ENCODE peak calls at places on chromosomes 13 and 19, in four cellular contexts. One of them, this sample, is unnamed.

GRCh38 chr19:6011206-6011605 is 33.3 kb upstream of the RANBP3 start:
- DNase-seq in ascending aorta: no peak
- DNase-seq in GM13977: no peak
- DNase-seq in bronchial epithelial cell: no peak
- DNase-seq in this sample: no peak

GRCh38 chr19:16824658-16825311 is 4.4 kb upstream of the SIN3B start:
- DNase-seq in ascending aorta: no peak
- DNase-seq in GM13977: no peak
- DNase-seq in bronchial epithelial cell: peak
- DNase-seq in this sample: no peak

GRCh38 chr19:53945441-53945840 is 17.3 kb upstream of the CACNG8 start:
- DNase-seq in ascending aorta: no peak
- DNase-seq in GM13977: no peak
- DNase-seq in bronchial epithelial cell: no peak
- DNase-seq in this sample: no peak

GRCh38 chr13:59666504-59666903 is 497.2 kb downstream of the DIAPH3 start:
- DNase-seq in ascending aorta: no peak
- DNase-seq in GM13977: no peak
- DNase-seq in bronchial epithelial cell: no peak
- DNase-seq in this sample: no peak

GRCh38 chr13:113722921-113723320 is 36.1 kb upstream of the TMEM255B start:
- DNase-seq in ascending aorta: no peak
- DNase-seq in GM13977: no peak
- DNase-seq in bronchial epithelial cell: no peak
- DNase-seq in this sample: no peak

GRCh38 chr19:34474233-34474989 is 7.1 kb upstream of the WTIP start:
- DNase-seq in ascending aorta: no peak
- DNase-seq in GM13977: no peak
- DNase-seq in bronchial epithelial cell: no peak
- DNase-seq in this sample: no peak

GRCh38 chr13:110978390-110978789 is 63.5 kb upstream of the ANKRD10 start:
- DNase-seq in ascending aorta: no peak
- DNase-seq in GM13977: no peak
- DNase-seq in bronchial epithelial cell: no peak
- DNase-seq in this sample: no peak

GRCh38 chr19:12567951-12568350 is 16.7 kb upstream of the ZNF564 start:
- DNase-seq in ascending aorta: no peak
- DNase-seq in GM13977: no peak
- DNase-seq in bronchial epithelial cell: no peak
- DNase-seq in this sample: no peak

GRCh38 chr19:56837004-56837403 is 3.5 kb downstream of the PEG3 start:
- DNase-seq in ascending aorta: no peak
- DNase-seq in GM13977: peak
- DNase-seq in bronchial epithelial cell: no peak
- DNase-seq in this sample: peak

GRCh38 chr13:56903710-56904109 is 237.0 kb upstream of the PRR20A start:
- DNase-seq in ascending aorta: no peak
- DNase-seq in GM13977: no peak
- DNase-seq in bronchial epithelial cell: no peak
- DNase-seq in this sample: no peak

GRCh38 chr19:38191747-38192146 is 32.3 kb downstream of the DPF1 start:
- DNase-seq in ascending aorta: no peak
- DNase-seq in GM13977: no peak
- DNase-seq in bronchial epithelial cell: no peak
- DNase-seq in this sample: no peak

GRCh38 chr19:3178973-3179738 is 587 bp downstream of the S1PR4 start:
- DNase-seq in ascending aorta: no peak
- DNase-seq in GM13977: peak
- DNase-seq in bronchial epithelial cell: no peak
- DNase-seq in this sample: peak

GRCh38 chr13:110373617-110374016 is 66.5 kb downstream of the COL4A2 start:
- DNase-seq in ascending aorta: no peak
- DNase-seq in GM13977: no peak
- DNase-seq in bronchial epithelial cell: no peak
- DNase-seq in this sample: no peak

GRCh38 chr19:5918463-5919079 is 4.5 kb downstream of the CAPS start:
- DNase-seq in ascending aorta: no peak
- DNase-seq in GM13977: no peak
- DNase-seq in bronchial epithelial cell: no peak
- DNase-seq in this sample: no peak

GRCh38 chr19:12763100-12763499 is 11.5 kb downstream of the BEST2 start:
- DNase-seq in ascending aorta: no peak
- DNase-seq in GM13977: no peak
- DNase-seq in bronchial epithelial cell: no peak
- DNase-seq in this sample: no peak

GRCh38 chr13:94674609-94675348 is 37.6 kb downstream of the SOX21 start:
- DNase-seq in ascending aorta: no peak
- DNase-seq in GM13977: peak
- DNase-seq in bronchial epithelial cell: peak
- DNase-seq in this sample: peak

GRCh38 chr13:45374917-45375316 is 33.9 kb upstream of the TPT1 start:
- DNase-seq in ascending aorta: no peak
- DNase-seq in GM13977: no peak
- DNase-seq in bronchial epithelial cell: no peak
- DNase-seq in this sample: no peak

GRCh38 chr19:49585023-49585422 is 3.9 kb downstream of the PRRG2 start:
- DNase-seq in ascending aorta: no peak
- DNase-seq in GM13977: no peak
- DNase-seq in bronchial epithelial cell: no peak
- DNase-seq in this sample: no peak

GRCh38 chr19:35845215-35846037 is 6.9 kb downstream of the NPHS1 start:
- DNase-seq in ascending aorta: no peak
- DNase-seq in GM13977: no peak
- DNase-seq in bronchial epithelial cell: peak
- DNase-seq in this sample: no peak

GRCh38 chr19:41915248-41916032 is 12.8 kb downstream of the ERFL start:
- DNase-seq in ascending aorta: no peak
- DNase-seq in GM13977: no peak
- DNase-seq in bronchial epithelial cell: no peak
- DNase-seq in this sample: no peak

GRCh38 chr19:294819-295686 is 3.9 kb upstream of the PLPP2 start:
- DNase-seq in ascending aorta: no peak
- DNase-seq in GM13977: peak
- DNase-seq in bronchial epithelial cell: no peak
- DNase-seq in this sample: peak

GRCh38 chr19:1843646-1844394 is 4.5 kb downstream of the REXO1 start:
- DNase-seq in ascending aorta: no peak
- DNase-seq in GM13977: no peak
- DNase-seq in bronchial epithelial cell: no peak
- DNase-seq in this sample: no peak

GRCh38 chr19:46383171-46383815 is 30.1 kb downstream of the CCDC8 start:
- DNase-seq in ascending aorta: peak
- DNase-seq in GM13977: no peak
- DNase-seq in bronchial epithelial cell: no peak
- DNase-seq in this sample: no peak

GRCh38 chr13:106357198-106357597 is 178.3 kb downstream of the EFNB2 start:
- DNase-seq in ascending aorta: no peak
- DNase-seq in GM13977: no peak
- DNase-seq in bronchial epithelial cell: no peak
- DNase-seq in this sample: no peak

GRCh38 chr19:3249408-3249807 is 24.9 kb downstream of the CELF5 start:
- DNase-seq in ascending aorta: no peak
- DNase-seq in GM13977: no peak
- DNase-seq in bronchial epithelial cell: no peak
- DNase-seq in this sample: no peak

GRCh38 chr19:45159204-45159970 is 1.4 kb downstream of the NKPD1 start:
- DNase-seq in ascending aorta: no peak
- DNase-seq in GM13977: peak
- DNase-seq in bronchial epithelial cell: no peak
- DNase-seq in this sample: no peak

GRCh38 chr13:53321301-53321700 is 292.7 kb downstream of the OLFM4 start:
- DNase-seq in ascending aorta: no peak
- DNase-seq in GM13977: no peak
- DNase-seq in bronchial epithelial cell: no peak
- DNase-seq in this sample: no peak

GRCh38 chr19:6099633-6100032 is 10.7 kb downstream of the RFX2 start:
- DNase-seq in ascending aorta: no peak
- DNase-seq in GM13977: no peak
- DNase-seq in bronchial epithelial cell: no peak
- DNase-seq in this sample: no peak

GRCh38 chr19:13172335-13173128 is 22.3 kb downstream of the IER2 start:
- DNase-seq in ascending aorta: peak
- DNase-seq in GM13977: peak
- DNase-seq in bronchial epithelial cell: peak
- DNase-seq in this sample: peak

GRCh38 chr13:51225034-51225433 is 2.8 kb downstream of the FAM124A start:
- DNase-seq in ascending aorta: no peak
- DNase-seq in GM13977: no peak
- DNase-seq in bronchial epithelial cell: peak
- DNase-seq in this sample: no peak

GRCh38 chr19:22634450-22634827 is 315 bp downstream of the ZNF492 start:
- DNase-seq in ascending aorta: no peak
- DNase-seq in GM13977: no peak
- DNase-seq in bronchial epithelial cell: no peak
- DNase-seq in this sample: peak

GRCh38 chr13:59178344-59178743 is 985.4 kb downstream of the DIAPH3 start:
- DNase-seq in ascending aorta: no peak
- DNase-seq in GM13977: no peak
- DNase-seq in bronchial epithelial cell: no peak
- DNase-seq in this sample: no peak

GRCh38 chr19:43667524-43668405 is 2.2 kb downstream of the PLAUR start:
- DNase-seq in ascending aorta: peak
- DNase-seq in GM13977: no peak
- DNase-seq in bronchial epithelial cell: no peak
- DNase-seq in this sample: no peak

GRCh38 chr13:33543631-33544030 is 258.1 kb upstream of the STARD13 start:
- DNase-seq in ascending aorta: no peak
- DNase-seq in GM13977: no peak
- DNase-seq in bronchial epithelial cell: peak
- DNase-seq in this sample: no peak

GRCh38 chr13:33543089-33543459 is 257.5 kb upstream of the STARD13 start:
- DNase-seq in ascending aorta: no peak
- DNase-seq in GM13977: peak
- DNase-seq in bronchial epithelial cell: no peak
- DNase-seq in this sample: no peak

GRCh38 chr13:33542309-33543088 is 256.9 kb upstream of the STARD13 start:
- DNase-seq in ascending aorta: peak
- DNase-seq in GM13977: peak
- DNase-seq in bronchial epithelial cell: peak
- DNase-seq in this sample: peak

GRCh38 chr13:33545492-33545891 is 259.9 kb upstream of the STARD13 start:
- DNase-seq in ascending aorta: no peak
- DNase-seq in GM13977: no peak
- DNase-seq in bronchial epithelial cell: no peak
- DNase-seq in this sample: no peak

DNA sequence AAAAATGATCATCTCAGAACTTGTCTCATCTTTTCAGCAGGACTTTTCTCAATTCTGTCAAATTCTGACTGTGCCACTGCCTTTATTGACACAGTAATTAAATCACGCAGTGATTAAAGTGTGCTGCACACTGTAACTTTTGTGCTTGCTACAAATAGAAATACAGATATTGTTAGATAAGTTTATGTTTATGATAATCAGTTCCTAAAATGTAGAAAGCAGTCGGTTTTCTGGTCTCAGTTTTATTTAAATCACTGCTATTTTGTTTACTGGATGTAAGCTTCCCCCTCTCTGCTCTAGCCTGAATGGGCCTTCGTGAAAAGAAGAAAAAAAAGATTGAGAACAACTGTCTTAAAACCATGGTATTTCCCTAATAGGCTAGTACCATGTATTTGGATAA is 258.8 kb upstream of the STARD13 start:
- DNase-seq in ascending aorta: no peak
- DNase-seq in GM13977: no peak
- DNase-seq in bronchial epithelial cell: peak
- DNase-seq in this sample: no peak
- TF ChIP-seq CTCF in ascending aorta: no peak
- TF ChIP-seq CTCF in GM13977: no peak
- TF ChIP-seq CTCF in bronchial epithelial cell: no peak
- TF ChIP-seq CTCF in this sample: no peak

GRCh38 chr19:18476507-18477041 is 38.6 kb upstream of the ISYNA1 start:
- DNase-seq in ascending aorta: no peak
- DNase-seq in GM13977: no peak
- DNase-seq in bronchial epithelial cell: no peak
- DNase-seq in this sample: no peak

GRCh38 chr19:18478545-18479311 is 40.8 kb upstream of the ISYNA1 start:
- DNase-seq in ascending aorta: peak
- DNase-seq in GM13977: peak
- DNase-seq in bronchial epithelial cell: peak
- DNase-seq in this sample: peak

GRCh38 chr19:18475762-18476331 is 37.9 kb upstream of the ISYNA1 start:
- DNase-seq in ascending aorta: no peak
- DNase-seq in GM13977: no peak
- DNase-seq in bronchial epithelial cell: no peak
- DNase-seq in this sample: no peak

GRCh38 chr19:18477974-18478373 is 40.0 kb upstream of the ISYNA1 start:
- DNase-seq in ascending aorta: no peak
- DNase-seq in GM13977: no peak
- DNase-seq in bronchial epithelial cell: no peak
- DNase-seq in this sample: no peak

GRCh38 chr19:18477042-18477760 is 39.3 kb upstream of the ISYNA1 start:
- DNase-seq in ascending aorta: no peak
- DNase-seq in GM13977: no peak
- DNase-seq in bronchial epithelial cell: no peak
- DNase-seq in this sample: no peak
- TF ChIP-seq CTCF in ascending aorta: peak
- TF ChIP-seq CTCF in GM13977: no peak
- TF ChIP-seq CTCF in bronchial epithelial cell: no peak
- TF ChIP-seq CTCF in this sample: no peak

DNA sequence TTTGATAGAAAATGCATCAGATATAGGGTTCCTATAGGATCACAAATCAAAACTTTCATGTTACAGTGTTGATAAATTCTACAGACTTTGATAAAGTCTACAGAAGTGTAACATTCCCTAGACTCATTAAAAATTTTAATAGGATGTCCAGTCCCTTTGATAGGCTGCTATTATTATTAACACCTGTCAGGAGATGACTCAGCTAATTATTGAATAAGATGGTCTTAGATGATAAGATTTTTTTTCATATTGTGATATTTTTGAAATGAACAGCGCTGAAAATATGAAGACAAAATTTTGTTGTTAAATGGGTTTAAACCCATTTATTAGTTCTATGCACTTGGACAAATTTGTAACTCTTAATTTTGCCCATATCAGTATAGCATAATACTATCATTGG is 356.8 kb upstream of the SLITRK1 start:
- DNase-seq in ascending aorta: no peak
- DNase-seq in GM13977: no peak
- DNase-seq in bronchial epithelial cell: no peak
- DNase-seq in this sample: no peak
- TF ChIP-seq CTCF in ascending aorta: no peak
- TF ChIP-seq CTCF in GM13977: no peak
- TF ChIP-seq CTCF in bronchial epithelial cell: no peak
- TF ChIP-seq CTCF in this sample: no peak

DNA sequence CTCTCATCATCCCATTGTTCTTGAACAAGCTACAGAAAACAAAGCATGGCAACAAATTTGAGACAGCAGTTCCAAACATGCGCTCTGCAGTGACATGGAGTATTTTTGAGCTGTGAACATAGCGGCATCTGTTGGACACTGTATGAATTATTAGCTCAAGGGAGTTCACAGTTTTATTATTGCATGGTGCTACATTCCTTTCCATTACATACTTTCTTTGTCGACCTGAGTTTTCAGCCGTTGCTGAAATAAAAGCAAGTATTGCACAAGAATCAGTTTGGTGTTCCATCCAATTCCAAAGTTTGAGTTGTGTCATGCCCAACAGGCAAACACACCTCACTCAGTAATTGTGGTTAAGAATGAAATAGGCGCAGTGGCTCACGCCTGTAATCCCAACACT is 30.1 kb upstream of the METTL21C start:
- DNase-seq in ascending aorta: no peak
- DNase-seq in GM13977: no peak
- DNase-seq in bronchial epithelial cell: peak
- DNase-seq in this sample: no peak
- TF ChIP-seq CTCF in ascending aorta: peak
- TF ChIP-seq CTCF in GM13977: peak
- TF ChIP-seq CTCF in bronchial epithelial cell: peak
- TF ChIP-seq CTCF in this sample: no peak